ENCODE peak calls at places on chromosomes 13 and 19, in five cellular contexts. One of them, this sample, is unnamed. For H3K27me3 and H3K36me3, the result is how much of the 10 kb centered on the place peaks cover.

GRCh38 chr19:41192574-41193419 is at the start of gene CYP2S1:
- DNase-seq in GM06990: no peak
- DNase-seq in SK-N-SH: no peak
- DNase-seq in IMR-90: peak
- DNase-seq in colonic mucosa: peak
- DNase-seq in this sample: peak

GRCh38 chr13:113448545-113448884 is 4.8 kb downstream of the ADPRHL1 start:
- DNase-seq in colonic mucosa: peak
- DNase-seq in IMR-90: no peak
- DNase-seq in GM06990: no peak
- DNase-seq in SK-N-SH: no peak
- DNase-seq in this sample: no peak

GRCh38 chr13:54750521-54750920 is 1721.9 kb downstream of the OLFM4 start:
- DNase-seq in IMR-90: no peak
- DNase-seq in colonic mucosa: no peak
- DNase-seq in GM06990: no peak
- DNase-seq in SK-N-SH: no peak
- DNase-seq in this sample: no peak

GRCh38 chr19:50361290-50362029 is 4.0 kb downstream of the NAPSA start:
- DNase-seq in IMR-90: no peak
- DNase-seq in GM06990: no peak
- DNase-seq in SK-N-SH: no peak
- DNase-seq in colonic mucosa: no peak
- DNase-seq in this sample: peak

GRCh38 chr19:961866-962620 is 22.1 kb upstream of the WDR18 start:
- DNase-seq in colonic mucosa: peak
- DNase-seq in SK-N-SH: no peak
- DNase-seq in IMR-90: peak
- DNase-seq in GM06990: no peak
- DNase-seq in this sample: no peak

GRCh38 chr19:1251233-1251502 is 2.8 kb downstream of the MIDN start:
- DNase-seq in SK-N-SH: peak
- DNase-seq in IMR-90: peak
- DNase-seq in colonic mucosa: peak
- DNase-seq in GM06990: no peak
- DNase-seq in this sample: peak

GRCh38 chr13:23921451-23921888 is 24.2 kb upstream of the C1QTNF9B start:
- DNase-seq in GM06990: no peak
- DNase-seq in IMR-90: peak
- DNase-seq in SK-N-SH: peak
- DNase-seq in colonic mucosa: peak
- DNase-seq in this sample: peak

GRCh38 chr19:43519436-43520088 is 7.4 kb downstream of the ETHE1 start:
- DNase-seq in GM06990: no peak
- DNase-seq in SK-N-SH: peak
- DNase-seq in colonic mucosa: peak
- DNase-seq in IMR-90: peak
- DNase-seq in this sample: peak

GRCh38 chr13:67383358-67383757 is 153.2 kb upstream of the PCDH9 start:
- DNase-seq in IMR-90: peak
- DNase-seq in colonic mucosa: no peak
- DNase-seq in SK-N-SH: no peak
- DNase-seq in GM06990: no peak
- DNase-seq in this sample: no peak

GRCh38 chr19:28603453-28603852 is 609.5 kb downstream of the UQCRFS1 start:
- DNase-seq in GM06990: no peak
- DNase-seq in SK-N-SH: no peak
- DNase-seq in IMR-90: no peak
- DNase-seq in colonic mucosa: no peak
- DNase-seq in this sample: no peak

GRCh38 chr13:99968521-99969367 is 2.8 kb downstream of the ZIC5 start:
- DNase-seq in colonic mucosa: peak
- DNase-seq in SK-N-SH: peak
- DNase-seq in GM06990: no peak
- DNase-seq in IMR-90: no peak
- DNase-seq in this sample: peak

GRCh38 chr19:29872224-29872731 is 60.5 kb downstream of the CCNE1 start:
- DNase-seq in IMR-90: no peak
- DNase-seq in GM06990: no peak
- DNase-seq in SK-N-SH: peak
- DNase-seq in colonic mucosa: no peak
- DNase-seq in this sample: peak

GRCh38 chr13:24135674-24136300 is 24.7 kb upstream of the SPATA13 start:
- DNase-seq in GM06990: no peak
- DNase-seq in IMR-90: peak
- DNase-seq in colonic mucosa: no peak
- DNase-seq in SK-N-SH: no peak
- DNase-seq in this sample: no peak

GRCh38 chr19:18750295-18750970 is 40.7 kb downstream of the COMP start:
- DNase-seq in colonic mucosa: no peak
- DNase-seq in IMR-90: no peak
- DNase-seq in SK-N-SH: no peak
- DNase-seq in GM06990: no peak
- DNase-seq in this sample: no peak

GRCh38 chr19:40523322-40524047 is 53.2 kb upstream of the SHKBP1 start:
- DNase-seq in IMR-90: peak
- DNase-seq in SK-N-SH: peak
- DNase-seq in GM06990: peak
- DNase-seq in colonic mucosa: peak
- DNase-seq in this sample: peak

GRCh38 chr19:30752876-30753275 is 380.7 kb downstream of the ZNF536 start:
- DNase-seq in GM06990: no peak
- DNase-seq in IMR-90: no peak
- DNase-seq in SK-N-SH: no peak
- DNase-seq in colonic mucosa: no peak
- DNase-seq in this sample: no peak

GRCh38 chr13:45564108-45564507 is 51.4 kb downstream of the ERICH6B start:
- DNase-seq in GM06990: no peak
- DNase-seq in colonic mucosa: no peak
- DNase-seq in SK-N-SH: no peak
- DNase-seq in IMR-90: peak
- DNase-seq in this sample: no peak

GRCh38 chr19:1672038-1672768 is 19.8 kb upstream of the TCF3 start:
- DNase-seq in colonic mucosa: peak
- DNase-seq in IMR-90: peak
- DNase-seq in GM06990: peak
- DNase-seq in SK-N-SH: peak
- DNase-seq in this sample: peak

GRCh38 chr19:14722127-14722526 is 32.3 kb downstream of the ZNF333 start:
- DNase-seq in IMR-90: no peak
- DNase-seq in colonic mucosa: no peak
- DNase-seq in SK-N-SH: no peak
- DNase-seq in GM06990: no peak
- DNase-seq in this sample: no peak

GRCh38 chr13:104616990-104617389 is 1550.8 kb upstream of the SLC10A2 start:
- DNase-seq in IMR-90: no peak
- DNase-seq in GM06990: no peak
- DNase-seq in colonic mucosa: no peak
- DNase-seq in SK-N-SH: no peak
- DNase-seq in this sample: no peak

GRCh38 chr13:75825599-75825998 is 189.5 kb downstream of the LMO7 start:
- DNase-seq in IMR-90: no peak
- DNase-seq in SK-N-SH: no peak
- DNase-seq in GM06990: no peak
- DNase-seq in colonic mucosa: no peak
- DNase-seq in this sample: no peak

GRCh38 chr13:110044521-110045200 is 258.3 kb upstream of the IRS2 start:
- DNase-seq in SK-N-SH: peak
- DNase-seq in GM06990: no peak
- DNase-seq in colonic mucosa: no peak
- DNase-seq in IMR-90: peak
- DNase-seq in this sample: no peak

GRCh38 chr19:45322311-45322710 is 364 bp downstream of the CKM start:
- DNase-seq in colonic mucosa: no peak
- DNase-seq in SK-N-SH: no peak
- DNase-seq in GM06990: no peak
- DNase-seq in IMR-90: no peak
- DNase-seq in this sample: peak

GRCh38 chr19:46692918-46693722 is 23.8 kb downstream of the PRKD2 start:
- DNase-seq in IMR-90: no peak
- DNase-seq in colonic mucosa: no peak
- DNase-seq in GM06990: no peak
- DNase-seq in SK-N-SH: peak
- DNase-seq in this sample: no peak

GRCh38 chr13:113979791-113980471 is 6.1 kb upstream of the C13orf46 start:
- DNase-seq in colonic mucosa: no peak
- DNase-seq in SK-N-SH: no peak
- DNase-seq in GM06990: no peak
- DNase-seq in IMR-90: no peak
- DNase-seq in this sample: no peak

GRCh38 chr19:15577184-15577771 is 37.7 kb upstream of the CYP4F8 start:
- DNase-seq in GM06990: no peak
- DNase-seq in colonic mucosa: no peak
- DNase-seq in IMR-90: no peak
- DNase-seq in SK-N-SH: no peak
- DNase-seq in this sample: no peak

GRCh38 chr19:28700176-28700575 is 512.8 kb downstream of the UQCRFS1 start:
- DNase-seq in SK-N-SH: no peak
- DNase-seq in IMR-90: no peak
- DNase-seq in GM06990: no peak
- DNase-seq in colonic mucosa: no peak
- DNase-seq in this sample: no peak

GRCh38 chr19:31498781-31499180 is 149.5 kb upstream of the TSHZ3 start:
- DNase-seq in GM06990: no peak
- DNase-seq in colonic mucosa: no peak
- DNase-seq in IMR-90: no peak
- DNase-seq in SK-N-SH: no peak
- DNase-seq in this sample: no peak

GRCh38 chr13:103931885-103932284 is 865.7 kb upstream of the SLC10A2 start:
- DNase-seq in SK-N-SH: no peak
- DNase-seq in IMR-90: no peak
- DNase-seq in GM06990: no peak
- DNase-seq in colonic mucosa: no peak
- DNase-seq in this sample: no peak

GRCh38 chr13:97257800-97258799 is 36.0 kb downstream of the MBNL2 start:
- DNase-seq in IMR-90: peak
- DNase-seq in GM06990: peak
- DNase-seq in colonic mucosa: no peak
- DNase-seq in SK-N-SH: no peak
- DNase-seq in this sample: peak

GRCh38 chr13:45704211-45704739 is 2.2 kb downstream of the CBY2 start:
- DNase-seq in colonic mucosa: no peak
- DNase-seq in GM06990: no peak
- DNase-seq in IMR-90: no peak
- DNase-seq in SK-N-SH: no peak
- DNase-seq in this sample: no peak

GRCh38 chr19:55447421-55448174 is 4.5 kb upstream of the SHISA7 start:
- DNase-seq in colonic mucosa: no peak
- DNase-seq in IMR-90: peak
- DNase-seq in GM06990: no peak
- DNase-seq in SK-N-SH: peak
- DNase-seq in this sample: peak

GRCh38 chr13:66689628-66690027 is 540.5 kb downstream of the PCDH9 start:
- DNase-seq in SK-N-SH: peak
- DNase-seq in GM06990: no peak
- DNase-seq in IMR-90: peak
- DNase-seq in colonic mucosa: no peak
- DNase-seq in this sample: no peak

GRCh38 chr19:43731854-43732253 is 16.0 kb downstream of the IRGC start:
- DNase-seq in GM06990: no peak
- DNase-seq in SK-N-SH: no peak
- DNase-seq in colonic mucosa: no peak
- DNase-seq in IMR-90: peak
- DNase-seq in this sample: no peak

GRCh38 chr19:12834976-12835757 is 788 bp upstream of the RTBDN start:
- DNase-seq in IMR-90: no peak
- DNase-seq in GM06990: no peak
- DNase-seq in colonic mucosa: peak
- DNase-seq in SK-N-SH: peak
- DNase-seq in this sample: peak

DNA sequence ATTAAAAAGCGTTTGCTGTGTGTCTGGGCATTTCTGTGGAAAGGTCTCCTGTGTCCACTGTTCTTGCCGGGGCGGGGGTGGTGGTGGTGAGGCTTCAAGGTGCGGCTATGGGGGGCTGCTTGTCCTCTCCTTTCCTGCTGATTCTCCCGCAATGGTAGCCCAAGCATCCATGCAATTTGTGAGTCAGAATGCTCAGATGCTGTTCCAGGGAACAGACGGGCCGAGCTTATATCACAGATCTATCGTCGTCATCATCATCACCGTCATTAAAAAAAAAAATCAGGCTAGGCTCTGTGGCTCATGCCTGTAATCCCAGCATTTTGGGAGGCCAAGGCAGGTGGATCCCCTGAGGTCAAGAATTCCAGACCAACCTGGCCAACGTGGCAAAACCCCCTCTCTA is 162.6 kb downstream of the PTPRS start:
- DNase-seq in GM06990: no peak
- DNase-seq in colonic mucosa: no peak
- DNase-seq in IMR-90: no peak
- DNase-seq in SK-N-SH: no peak
- DNase-seq in this sample: no peak
- H3K27me3 ChIP-seq in GM06990: under half
- H3K27me3 ChIP-seq in colonic mucosa: under half
- H3K27me3 ChIP-seq in IMR-90: under half
- H3K27me3 ChIP-seq in SK-N-SH: under half
- H3K27me3 ChIP-seq in this sample: under half

GRCh38 chr19:35261356-35262100 is 7.2 kb upstream of the USF2 start:
- DNase-seq in GM06990: no peak
- DNase-seq in colonic mucosa: peak
- DNase-seq in SK-N-SH: no peak
- DNase-seq in IMR-90: no peak
- DNase-seq in this sample: no peak
- H3K36me3 ChIP-seq in GM06990: under half
- H3K36me3 ChIP-seq in colonic mucosa: under half
- H3K36me3 ChIP-seq in SK-N-SH: under half
- H3K36me3 ChIP-seq in IMR-90: under half
- H3K36me3 ChIP-seq in this sample: under half

DNA sequence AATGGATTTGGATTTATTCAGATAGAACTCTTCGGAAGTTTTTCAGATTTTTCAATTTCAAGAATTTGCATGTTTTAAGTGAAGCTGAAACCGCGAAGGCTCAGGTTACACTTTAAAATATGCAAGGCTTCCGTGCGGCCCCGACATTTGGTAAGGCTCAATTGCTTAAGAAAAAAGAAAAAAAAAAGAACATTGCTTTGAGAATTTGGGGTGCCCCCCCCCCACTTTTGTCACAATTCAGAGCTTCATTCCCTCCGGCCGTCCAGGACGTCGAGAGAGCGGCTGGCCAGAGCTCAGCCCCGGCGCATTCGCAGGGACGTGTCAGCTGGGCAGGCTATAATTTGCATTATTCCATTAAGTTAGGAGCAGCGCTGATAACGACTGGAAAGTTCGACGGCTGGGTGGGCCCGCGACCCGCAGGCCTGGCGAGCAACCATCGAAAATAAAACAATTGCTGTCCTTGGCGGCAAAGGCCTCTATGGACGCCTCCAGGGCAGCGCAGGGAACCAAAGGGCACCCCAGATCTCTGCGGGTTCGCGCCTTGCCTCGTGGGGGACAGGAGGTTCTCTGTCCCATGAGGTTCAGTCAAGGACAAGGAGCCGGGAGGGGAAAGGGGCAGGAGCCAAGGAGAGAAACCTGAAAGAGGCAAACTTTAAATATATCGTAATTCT is 7.1 kb downstream of the SOX21 start:
- DNase-seq in GM06990: no peak
- DNase-seq in SK-N-SH: peak
- DNase-seq in IMR-90: no peak
- DNase-seq in colonic mucosa: no peak
- DNase-seq in this sample: peak
- H3K27me3 ChIP-seq in GM06990: under half
- H3K27me3 ChIP-seq in SK-N-SH: half or more
- H3K27me3 ChIP-seq in IMR-90: half or more
- H3K27me3 ChIP-seq in colonic mucosa: half or more
- H3K27me3 ChIP-seq in this sample: half or more

GRCh38 chr13:50979187-50979586 is 69.6 kb downstream of the RNASEH2B start:
- DNase-seq in SK-N-SH: no peak
- DNase-seq in IMR-90: no peak
- DNase-seq in GM06990: no peak
- DNase-seq in colonic mucosa: no peak
- DNase-seq in this sample: no peak
- H3K36me3 ChIP-seq in SK-N-SH: under half
- H3K36me3 ChIP-seq in IMR-90: under half
- H3K36me3 ChIP-seq in GM06990: under half
- H3K36me3 ChIP-seq in colonic mucosa: under half
- H3K36me3 ChIP-seq in this sample: under half

This sample was measured in H7.